ENCODE peak calls at places on chromosomes 13 and 19, in eight cellular contexts. P, D, Q, K, J, C, Z and R are unnamed samples.

GRCh38 chr13:37134411-37135041 is 29.1 kb upstream of the CSNK1A1L start:
- DNase-seq in P (peak), D (peak), Q (no peak), K (no peak), J (peak), C (peak), Z (peak), R (no peak)

GRCh38 chr19:58544591-58545285 is 874 bp downstream of the TRIM28 start:
- DNase-seq in P (no peak), D (peak), Q (peak), K (no peak), J (peak), C (peak), Z (no peak), R (peak)

GRCh38 chr19:41553804-41554203 is 22.2 kb upstream of the CEACAM21 start:
- DNase-seq in P (no peak), D (no peak), Q (no peak), K (no peak), J (no peak), C (no peak), Z (no peak), R (no peak)

GRCh38 chr19:55702131-55702627 is 27.2 kb downstream of the EPN1 start:
- DNase-seq in P (no peak), D (no peak), Q (no peak), K (no peak), J (no peak), C (peak), Z (no peak), R (peak)

GRCh38 chr13:25249001-25249543 is 38.2 kb downstream of the MTMR6 start:
- DNase-seq in P (peak), D (peak), Q (no peak), K (no peak), J (peak), C (peak), Z (peak), R (no peak)

GRCh38 chr19:3056454-3057016 is 5.8 kb downstream of the TLE5 start:
- DNase-seq in P (no peak), D (no peak), Q (no peak), K (no peak), J (no peak), C (no peak), Z (no peak), R (no peak)

GRCh38 chr19:55644842-55645511 is 1.5 kb downstream of the ZNF581 start:
- DNase-seq in P (no peak), D (no peak), Q (no peak), K (no peak), J (no peak), C (no peak), Z (no peak), R (no peak)

GRCh38 chr13:78601124-78601885 is 2.0 kb downstream of the POU4F1 start:
- DNase-seq in P (no peak), D (no peak), Q (no peak), K (peak), J (no peak), C (peak), Z (no peak), R (no peak)

GRCh38 chr19:45448887-45449299 is 18.9 kb upstream of the FOSB start:
- DNase-seq in P (no peak), D (peak), Q (no peak), K (peak), J (peak), C (peak), Z (no peak), R (no peak)

GRCh38 chr13:34803756-34804155 is 138.3 kb upstream of the NBEA start:
- DNase-seq in P (no peak), D (no peak), Q (no peak), K (no peak), J (no peak), C (no peak), Z (no peak), R (no peak)

GRCh38 chr13:32538234-32538620 is 368 bp downstream of the N4BP2L2 start:
- DNase-seq in P (no peak), D (peak), Q (peak), K (no peak), J (no peak), C (peak), Z (peak), R (peak)

GRCh38 chr13:111210082-111210481 is 95.0 kb downstream of the ARHGEF7 start:
- DNase-seq in P (no peak), D (no peak), Q (no peak), K (no peak), J (no peak), C (peak), Z (no peak), R (no peak)

GRCh38 chr19:6528544-6529121 is 2.2 kb upstream of the TNFSF9 start:
- DNase-seq in P (no peak), D (no peak), Q (no peak), K (peak), J (no peak), C (peak), Z (no peak), R (no peak)

GRCh38 chr13:29704648-29705047 is 109.2 kb upstream of the SLC7A1 start:
- DNase-seq in P (no peak), D (no peak), Q (no peak), K (no peak), J (no peak), C (peak), Z (peak), R (no peak)
- TF ChIP-seq CTCF in P (no peak), D (no peak), Q (no peak), K (no peak), J (no peak), C (no peak), Z (no peak), R (no peak)

GRCh38 chr13:77139311-77139710 is 112.4 kb upstream of the FBXL3 start:
- DNase-seq in P (no peak), D (no peak), Q (no peak), K (no peak), J (peak), C (no peak), Z (peak), R (no peak)
- TF ChIP-seq CTCF in P (no peak), D (no peak), Q (no peak), K (no peak), J (no peak), C (no peak), Z (no peak), R (no peak)

DNA sequence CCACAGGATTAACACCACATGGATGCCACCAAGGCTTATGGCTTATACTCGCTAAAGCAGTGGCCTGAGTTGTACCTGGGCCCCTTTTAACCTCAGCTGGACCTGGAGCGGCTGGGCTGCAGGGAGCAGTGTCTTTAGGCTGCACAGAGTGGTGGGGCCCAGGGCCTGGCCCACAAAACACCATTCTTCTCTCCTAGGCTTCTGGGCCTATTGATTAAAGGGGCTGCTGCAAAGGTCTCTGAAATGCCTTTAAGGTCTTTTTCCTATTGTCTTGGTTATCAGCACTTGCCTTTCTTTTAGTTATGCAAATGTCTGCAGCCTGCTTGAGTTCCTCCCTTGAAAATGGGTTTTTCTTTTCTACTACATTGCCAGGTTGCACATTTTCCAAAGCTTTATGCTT is 973.9 kb upstream of the PRR20A start:
- DNase-seq in P (no peak), D (no peak), Q (no peak), K (no peak), J (no peak), C (no peak), Z (no peak), R (no peak)
- TF ChIP-seq CTCF in P (no peak), D (no peak), Q (no peak), K (no peak), J (no peak), C (no peak), Z (no peak), R (no peak)

GRCh38 chr13:44884076-44884729 is 105.1 kb downstream of the NUFIP1 start:
- DNase-seq in P (no peak), D (peak), Q (no peak), K (no peak), J (peak), C (peak), Z (peak), R (no peak)

GRCh38 chr13:44874886-44875630 is 114.2 kb downstream of the NUFIP1 start:
- DNase-seq in P (no peak), D (no peak), Q (no peak), K (no peak), J (peak), C (no peak), Z (no peak), R (no peak)

GRCh38 chr13:44876782-44877324 is 112.4 kb downstream of the NUFIP1 start:
- DNase-seq in P (no peak), D (no peak), Q (no peak), K (no peak), J (no peak), C (no peak), Z (no peak), R (no peak)

GRCh38 chr13:44874176-44874575 is 115.1 kb downstream of the NUFIP1 start:
- DNase-seq in P (no peak), D (no peak), Q (no peak), K (no peak), J (no peak), C (no peak), Z (no peak), R (no peak)

DNA sequence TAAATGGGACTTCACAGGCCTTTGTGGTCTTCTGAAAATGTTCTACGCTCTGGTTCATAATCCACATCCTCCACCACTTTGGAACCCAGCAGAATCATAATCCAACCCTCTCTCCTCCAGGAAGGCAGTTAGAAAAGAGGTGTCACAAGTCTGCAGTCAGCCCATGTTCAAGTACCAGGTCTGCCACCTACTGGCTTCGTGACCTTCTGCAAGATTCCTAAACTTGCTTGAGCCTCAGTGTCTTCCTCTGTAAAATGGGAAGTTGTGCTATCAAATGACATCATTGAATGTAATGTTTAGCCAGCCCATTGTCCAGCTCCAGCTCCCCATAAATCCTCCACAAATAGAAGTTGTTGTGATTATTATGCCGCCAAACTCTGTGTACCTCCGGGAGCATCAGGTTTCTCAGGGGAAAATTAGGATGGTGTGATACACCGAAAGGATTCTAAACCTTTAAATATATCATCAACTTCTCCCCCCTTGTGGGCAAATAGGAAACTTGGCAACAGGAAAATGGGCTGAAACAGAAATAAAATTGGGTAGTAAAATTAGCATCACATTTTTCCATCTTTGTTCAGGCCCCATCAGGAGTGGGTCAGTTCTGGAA is 109.7 kb downstream of the NUFIP1 start:
- DNase-seq in P (no peak), D (peak), Q (no peak), K (no peak), J (peak), C (peak), Z (peak), R (no peak)
- TF ChIP-seq CTCF in P (peak), D (peak), Q (peak), K (peak), J (peak), C (peak), Z (peak), R (peak)

DNA sequence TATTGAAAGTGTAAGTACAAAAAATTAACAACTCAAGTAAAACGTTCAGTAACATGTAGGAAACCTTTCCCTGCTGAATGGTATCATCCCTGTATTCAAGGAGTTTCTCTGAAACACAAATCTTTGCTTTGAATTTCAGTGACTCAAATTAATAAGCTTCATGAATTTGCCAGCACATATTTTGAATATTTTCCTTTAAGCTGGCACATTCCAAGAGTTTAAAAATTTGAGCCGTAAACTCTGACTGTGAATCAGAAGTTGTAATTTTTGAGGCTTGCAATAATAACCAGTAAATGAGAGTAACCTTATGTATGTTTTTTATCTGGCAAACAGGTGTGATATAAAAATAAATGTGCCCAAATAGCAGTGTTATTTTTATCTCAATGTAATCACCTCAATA is 1722.6 kb upstream of the PRR20A start:
- DNase-seq in P (no peak), D (no peak), Q (no peak), K (no peak), J (no peak), C (no peak), Z (no peak), R (no peak)
- TF ChIP-seq CTCF in P (no peak), D (no peak), Q (no peak), K (no peak), J (no peak), C (no peak), Z (no peak), R (no peak)

DNA sequence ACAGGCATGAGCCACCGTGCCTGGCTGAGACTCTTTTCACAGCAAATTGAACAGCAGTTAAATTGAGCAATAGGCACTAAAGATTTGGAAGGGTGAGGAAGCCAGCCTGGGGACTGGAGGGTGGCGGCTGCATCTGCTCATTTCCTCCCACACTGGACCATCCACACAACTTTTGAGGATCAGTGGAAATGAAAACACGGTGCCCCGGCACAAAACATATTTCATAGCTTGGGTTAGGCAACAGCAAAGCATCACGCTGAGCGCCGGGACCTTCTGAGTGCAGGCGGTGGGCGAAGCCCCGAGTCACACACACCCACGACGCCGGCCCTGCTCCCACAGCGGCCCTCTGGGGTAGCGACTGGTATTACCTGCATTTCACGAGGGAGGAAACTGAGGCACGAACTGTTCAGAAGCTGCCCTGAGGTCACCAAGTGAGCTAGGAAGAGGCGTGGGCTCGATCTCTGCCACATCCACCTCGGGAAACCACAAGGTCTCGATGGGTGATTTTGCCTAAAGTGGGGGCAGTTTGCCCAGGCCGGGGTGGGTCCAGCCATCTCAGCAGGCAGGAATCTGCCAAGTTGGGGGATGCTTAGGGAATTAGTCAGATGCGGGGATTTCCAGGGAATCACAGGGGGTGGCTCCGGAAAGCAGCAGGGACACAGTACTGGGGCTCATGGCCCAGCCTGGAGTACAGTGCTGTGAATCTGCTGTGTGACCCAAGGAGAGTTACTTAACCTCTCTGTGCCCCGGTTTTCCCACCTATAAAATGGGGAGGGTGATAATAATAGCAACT is 3.5 kb upstream of the SBNO2 start:
- DNase-seq in P (peak), D (peak), Q (no peak), K (no peak), J (peak), C (peak), Z (peak), R (peak)
- TF ChIP-seq CTCF in P (peak), D (peak), Q (no peak), K (no peak), J (peak), C (peak), Z (peak), R (peak)

GRCh38 chr19:23305555-23305954 is 55.4 kb upstream of the ZNF724 start:
- DNase-seq in P (no peak), D (peak), Q (no peak), K (no peak), J (no peak), C (no peak), Z (no peak), R (no peak)
- TF ChIP-seq CTCF in P (no peak), D (peak), Q (peak), K (no peak), J (no peak), C (no peak), Z (no peak), R (no peak)

DNA sequence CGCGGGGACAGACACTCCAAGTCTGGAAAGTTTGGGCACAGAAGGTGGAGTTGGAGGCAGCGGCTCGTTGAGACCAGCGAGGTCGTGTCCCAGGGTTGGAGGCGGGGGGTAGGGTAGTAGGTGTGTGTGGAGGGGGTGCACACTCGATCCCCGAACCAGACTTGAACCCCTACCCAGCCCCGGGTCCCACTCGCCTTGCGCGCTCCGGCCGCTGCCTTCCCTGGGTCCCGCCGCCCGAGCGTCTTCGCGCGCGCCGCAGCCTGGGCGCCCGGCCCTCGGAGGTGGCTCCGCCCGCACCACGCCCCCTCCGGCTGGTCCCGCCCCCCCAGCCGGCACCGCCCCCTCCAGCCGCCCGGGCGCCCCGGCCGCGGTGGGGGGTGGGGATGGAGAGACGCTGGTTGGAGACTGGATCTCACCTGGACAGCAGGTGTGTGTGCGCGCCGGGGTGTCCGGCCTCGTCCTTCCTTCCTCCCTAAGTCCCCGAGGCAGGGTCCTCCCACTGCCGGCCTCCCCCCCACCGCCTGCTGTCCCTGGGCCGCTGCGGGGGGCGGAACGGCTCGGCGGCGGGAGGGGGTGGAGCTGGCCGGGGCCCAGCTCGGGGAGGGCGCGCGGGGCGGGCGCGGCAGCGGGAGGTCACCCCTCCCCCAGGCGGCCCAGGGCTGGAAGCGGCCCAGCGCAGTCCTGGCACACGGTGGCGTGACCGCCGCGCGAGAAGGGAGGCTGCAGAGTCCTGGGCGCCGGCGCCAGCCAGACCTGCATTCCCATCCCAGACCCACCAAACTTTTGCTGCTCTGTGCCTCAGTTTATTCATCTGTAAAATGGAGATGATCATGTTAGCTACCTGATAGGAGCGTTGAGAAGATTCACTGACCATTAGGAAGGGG is at the start of gene KANK2:
- DNase-seq in P (no peak), D (peak), Q (peak), K (peak), J (peak), C (peak), Z (peak), R (peak)
- TF ChIP-seq CTCF in P (no peak), D (no peak), Q (peak), K (peak), J (no peak), C (no peak), Z (no peak), R (no peak)

GRCh38 chr19:12247644-12248222 is 47.0 kb downstream of the ZNF44 start:
- DNase-seq in P (no peak), D (no peak), Q (no peak), K (no peak), J (no peak), C (no peak), Z (no peak), R (no peak)

DNA sequence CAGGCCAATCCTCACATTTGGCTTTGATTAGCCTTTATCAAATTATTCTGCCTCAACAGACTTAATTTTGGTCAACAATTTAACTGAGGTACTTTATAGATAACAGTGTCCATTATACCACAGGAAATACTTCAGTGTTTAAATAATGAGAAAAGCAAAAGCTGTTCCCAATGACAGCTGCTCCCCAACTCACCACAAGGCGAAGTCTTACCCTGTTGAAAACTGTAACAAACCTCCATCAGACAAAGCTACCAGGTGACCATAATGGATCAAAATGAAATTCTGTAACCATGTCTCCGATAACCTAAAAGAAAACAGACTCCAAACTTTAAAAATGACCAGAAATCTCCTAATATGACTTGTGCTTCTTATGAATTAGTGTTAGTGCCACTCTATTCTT is 50.3 kb downstream of the ZNF44 start:
- DNase-seq in P (no peak), D (no peak), Q (no peak), K (no peak), J (no peak), C (no peak), Z (no peak), R (no peak)
- TF ChIP-seq CTCF in P (no peak), D (peak), Q (peak), K (no peak), J (no peak), C (no peak), Z (no peak), R (peak)